ENCODE peak calls at places on chromosomes 2 and 18, in six cellular contexts. W, I, B, J, A and H are unnamed samples.
A peak's percentile ranks its signal among the peaks of the same experiment; 100 is the strongest.

GRCh38 chr2:127107622-127107999 is 657 bp upstream of the BIN1 start:
- DNase-seq in W (no peak), I (peak; percentile 34), B (no peak), J (no peak), A (no peak), H (no peak)

GRCh38 chr2:71713581-71714580 is 260.5 kb downstream of the DYSF start:
- DNase-seq in W (peak; percentile 12), I (peak; percentile 61), B (no peak), J (no peak), A (no peak), H (no peak)

GRCh38 chr2:236798491-236798890 is 228.9 kb downstream of the ACKR3 start:
- DNase-seq in W (no peak), I (no peak), B (no peak), J (no peak), A (no peak), H (no peak)

GRCh38 chr2:391658-392170 is 103.8 kb upstream of the ALKAL2 start:
- DNase-seq in W (no peak), I (no peak), B (no peak), J (no peak), A (no peak), H (no peak)

GRCh38 chr18:42113529-42114191 is 158.6 kb downstream of the PIK3C3 start:
- DNase-seq in W (peak; percentile 33), I (peak; percentile 82), B (no peak), J (no peak), A (no peak), H (no peak)

GRCh38 chr18:34707670-34708069 is 2.4 kb upstream of the DTNA start:
- DNase-seq in W (peak; percentile 77), I (peak; percentile 97), B (peak; percentile 36), J (no peak), A (no peak), H (peak; percentile 68)

GRCh38 chr18:78242796-78243195 is 736.8 kb upstream of the SALL3 start:
- DNase-seq in W (no peak), I (no peak), B (no peak), J (no peak), A (no peak), H (no peak)

GRCh38 chr18:392926-393325 is 107.6 kb downstream of the COLEC12 start:
- DNase-seq in W (no peak), I (peak; percentile 71), B (no peak), J (no peak), A (no peak), H (no peak)

GRCh38 chr2:11239718-11240462 is 84.6 kb downstream of the SLC66A3 start:
- DNase-seq in W (no peak), I (peak; percentile 34), B (no peak), J (no peak), A (peak; percentile 6), H (no peak)

GRCh38 chr2:105517814-105518705 is 119.2 kb upstream of the FHL2 start:
- DNase-seq in W (no peak), I (peak; percentile 71), B (no peak), J (peak; percentile 83), A (no peak), H (no peak)

GRCh38 chr2:241991236-241991635 is 121.7 kb downstream of the RTP5 start:
- DNase-seq in W (no peak), I (no peak), B (no peak), J (no peak), A (no peak), H (no peak)

GRCh38 chr2:226649871-226650660 is 149.6 kb downstream of the IRS1 start:
- DNase-seq in W (peak; percentile 99), I (peak; percentile 97), B (peak; percentile 92), J (peak; percentile 41), A (peak; percentile 15), H (peak; percentile 76)

GRCh38 chr2:232977438-232977971 is 35.6 kb downstream of the NGEF start:
- DNase-seq in W (no peak), I (no peak), B (no peak), J (no peak), A (no peak), H (no peak)

GRCh38 chr2:60463249-60463648 is 90.2 kb downstream of the BCL11A start:
- DNase-seq in W (peak; percentile 68), I (peak; percentile 16), B (no peak), J (no peak), A (no peak), H (peak; percentile 27)

GRCh38 chr2:86420913-86421312 is 20.3 kb upstream of the KDM3A start:
- DNase-seq in W (no peak), I (no peak), B (no peak), J (no peak), A (no peak), H (no peak)

GRCh38 chr2:26770986-26771586 is 7.0 kb downstream of the SLC35F6 start:
- DNase-seq in W (peak; percentile 63), I (peak; percentile 96), B (no peak), J (peak; percentile 71), A (no peak), H (peak; percentile 85)

GRCh38 chr18:58662118-58662517 is 9.1 kb upstream of the MALT1 start:
- DNase-seq in W (no peak), I (no peak), B (no peak), J (no peak), A (no peak), H (no peak)

GRCh38 chr2:188272121-188272520 is 19.6 kb upstream of the GULP1 start:
- DNase-seq in W (no peak), I (no peak), B (no peak), J (no peak), A (no peak), H (no peak)

GRCh38 chr18:52287151-52287550 is 52.8 kb upstream of the DCC start:
- DNase-seq in W (no peak), I (no peak), B (no peak), J (no peak), A (no peak), H (no peak)

GRCh38 chr2:206435738-206436137 is 7.6 kb upstream of the ADAM23 start:
- DNase-seq in W (no peak), I (peak; percentile 37), B (no peak), J (no peak), A (no peak), H (no peak)

GRCh38 chr2:209458018-209458979 is 34.5 kb downstream of the MAP2 start:
- DNase-seq in W (no peak), I (peak; percentile 48), B (no peak), J (no peak), A (no peak), H (no peak)

GRCh38 chr18:9928646-9929259 is 14.9 kb downstream of the VAPA start:
- DNase-seq in W (no peak), I (no peak), B (no peak), J (no peak), A (no peak), H (no peak)

GRCh38 chr18:73741946-73742345 is 405.7 kb downstream of the FBXO15 start:
- DNase-seq in W (no peak), I (peak; percentile 53), B (no peak), J (no peak), A (no peak), H (no peak)
- H3K4me3 ChIP-seq in W (no peak overlapping the region), I (no peak overlapping the region), B (no peak overlapping the region), J (no peak overlapping the region), A (no peak overlapping the region), H (no peak overlapping the region)

GRCh38 chr2:68250196-68250595 is 2.1 kb downstream of the PPP3R1 start:
- DNase-seq in W (no peak), I (no peak), B (no peak), J (no peak), A (no peak), H (no peak)
- H3K4me3 ChIP-seq in W (peak overlapping the region; percentile 92), I (peak overlapping the region; percentile 85), B (peak overlapping the region; percentile 84), J (peak overlapping the region; percentile 78), A (peak overlapping the region; percentile 90), H (peak overlapping the region; percentile 91)

GRCh38 chr2:46942891-46943626 is 27.5 kb upstream of the MCFD2 start:
- DNase-seq in W (no peak), I (no peak), B (no peak), J (no peak), A (no peak), H (no peak)
- H3K4me3 ChIP-seq in W (peak overlapping the region; percentile 94), I (peak overlapping the region; percentile 94), B (no peak overlapping the region), J (peak overlapping the region; percentile 94), A (no peak overlapping the region), H (no peak overlapping the region)

GRCh38 chr18:76447268-76447890 is 47.7 kb downstream of the ZNF516 start:
- DNase-seq in W (no peak), I (peak; percentile 76), B (no peak), J (no peak), A (no peak), H (peak; percentile 75)
- H3K4me3 ChIP-seq in W (no peak overlapping the region), I (peak overlapping the region; percentile 32), B (no peak overlapping the region), J (no peak overlapping the region), A (no peak overlapping the region), H (peak overlapping the region; percentile 33)

GRCh38 chr2:230043025-230043424 is 25.7 kb downstream of the SLC16A14 start:
- DNase-seq in W (no peak), I (no peak), B (no peak), J (no peak), A (no peak), H (no peak)
- H3K4me3 ChIP-seq in W (no peak overlapping the region), I (no peak overlapping the region), B (no peak overlapping the region), J (no peak overlapping the region), A (no peak overlapping the region), H (no peak overlapping the region)

DNA sequence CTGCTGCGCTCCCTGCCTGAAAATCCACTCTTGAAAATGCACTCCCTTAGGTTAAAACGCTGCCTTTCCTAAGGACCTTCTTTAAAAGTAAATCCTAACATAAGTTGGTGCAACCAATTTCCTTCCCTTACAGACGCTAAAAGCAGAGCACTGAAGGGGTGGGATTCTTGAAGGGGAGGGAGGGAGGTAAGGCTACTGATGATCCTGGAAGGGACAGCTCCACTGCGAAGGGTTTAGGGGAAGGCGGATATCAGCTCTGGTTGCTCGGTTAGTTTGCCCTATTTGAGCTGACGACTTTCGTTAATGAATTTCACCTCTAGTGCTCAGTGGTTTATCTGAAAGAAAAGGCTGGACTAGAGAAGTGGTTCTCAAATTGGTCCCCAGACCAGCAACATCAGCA is 49.7 kb upstream of the SIGLEC15 start:
- DNase-seq in W (no peak), I (no peak), B (no peak), J (no peak), A (no peak), H (no peak)
- H3K4me3 ChIP-seq in W (peak overlapping the region; percentile 54), I (peak overlapping the region; percentile 64), B (peak overlapping the region; percentile 86), J (peak overlapping the region; percentile 70), A (no peak overlapping the region), H (peak overlapping the region; percentile 58)

GRCh38 chr2:29005331-29005730 is 24.2 kb downstream of the TOGARAM2 start:
- DNase-seq in W (no peak), I (no peak), B (no peak), J (no peak), A (no peak), H (no peak)

GRCh38 chr2:29004755-29005154 is 23.7 kb downstream of the TOGARAM2 start:
- DNase-seq in W (no peak), I (no peak), B (no peak), J (no peak), A (no peak), H (no peak)

GRCh38 chr2:29000481-29000880 is 19.4 kb downstream of the TOGARAM2 start:
- DNase-seq in W (no peak), I (no peak), B (no peak), J (no peak), A (no peak), H (no peak)

GRCh38 chr2:29000954-29001353 is 19.9 kb downstream of the TOGARAM2 start:
- DNase-seq in W (no peak), I (no peak), B (no peak), J (no peak), A (no peak), H (no peak)

GRCh38 chr2:29001791-29002190 is 20.7 kb downstream of the TOGARAM2 start:
- DNase-seq in W (no peak), I (no peak), B (no peak), J (no peak), A (no peak), H (no peak)
- H3K4me3 ChIP-seq in W (no peak overlapping the region), I (no peak overlapping the region), B (no peak overlapping the region), J (no peak overlapping the region), A (no peak overlapping the region), H (no peak overlapping the region)